ENCODE peak calls at places on chromosomes 11 and 22, in eight cellular contexts. One of them, this sample, is unnamed.

GRCh38 chr11:61890536-61891330 is 612 bp downstream of the FADS3 start:
- DNase-seq in C1 segment of cervical spinal cord: no peak
- DNase-seq in germinal center: peak
- DNase-seq in NCI-H748 treated with DMSO at 0.1 percent for 48 hours: no peak
- DNase-seq in astrocyte of the spinal cord: peak
- DNase-seq in thoracic aorta: peak
- DNase-seq in stimulated activated CD4-positive, alpha-beta T cell treated with anti-CD3 and anti-CD28 coated beads, Interleukin-2, amount 100 ng/mL, for 24 hours: peak
- DNase-seq in AG04450: no peak
- DNase-seq in this sample: no peak

GRCh38 chr22:37802310-37803194 is 5.2 kb upstream of the GCAT start:
- DNase-seq in C1 segment of cervical spinal cord: peak
- DNase-seq in germinal center: no peak
- DNase-seq in NCI-H748 treated with DMSO at 0.1 percent for 48 hours: peak
- DNase-seq in astrocyte of the spinal cord: peak
- DNase-seq in thoracic aorta: no peak
- DNase-seq in stimulated activated CD4-positive, alpha-beta T cell treated with anti-CD3 and anti-CD28 coated beads, Interleukin-2, amount 100 ng/mL, for 24 hours: peak
- DNase-seq in AG04450: no peak
- DNase-seq in this sample: peak

GRCh38 chr11:93741882-93742226 is 382 bp downstream of the C11orf54 start:
- DNase-seq in C1 segment of cervical spinal cord: no peak
- DNase-seq in germinal center: peak
- DNase-seq in NCI-H748 treated with DMSO at 0.1 percent for 48 hours: no peak
- DNase-seq in astrocyte of the spinal cord: no peak
- DNase-seq in thoracic aorta: no peak
- DNase-seq in stimulated activated CD4-positive, alpha-beta T cell treated with anti-CD3 and anti-CD28 coated beads, Interleukin-2, amount 100 ng/mL, for 24 hours: no peak
- DNase-seq in AG04450: no peak
- DNase-seq in this sample: no peak

GRCh38 chr11:67367014-67367835 is 6.2 kb downstream of the CLCF1 start:
- DNase-seq in C1 segment of cervical spinal cord: no peak
- DNase-seq in germinal center: no peak
- DNase-seq in NCI-H748 treated with DMSO at 0.1 percent for 48 hours: no peak
- DNase-seq in astrocyte of the spinal cord: no peak
- DNase-seq in thoracic aorta: no peak
- DNase-seq in stimulated activated CD4-positive, alpha-beta T cell treated with anti-CD3 and anti-CD28 coated beads, Interleukin-2, amount 100 ng/mL, for 24 hours: no peak
- DNase-seq in AG04450: no peak
- DNase-seq in this sample: no peak

GRCh38 chr11:73467505-73467904 is 91.3 kb downstream of the RELT start:
- DNase-seq in C1 segment of cervical spinal cord: no peak
- DNase-seq in germinal center: no peak
- DNase-seq in NCI-H748 treated with DMSO at 0.1 percent for 48 hours: no peak
- DNase-seq in astrocyte of the spinal cord: no peak
- DNase-seq in thoracic aorta: no peak
- DNase-seq in stimulated activated CD4-positive, alpha-beta T cell treated with anti-CD3 and anti-CD28 coated beads, Interleukin-2, amount 100 ng/mL, for 24 hours: no peak
- DNase-seq in AG04450: no peak
- DNase-seq in this sample: no peak

GRCh38 chr22:38760477-38761201 is 4.8 kb upstream of the SUN2 start:
- DNase-seq in C1 segment of cervical spinal cord: no peak
- DNase-seq in germinal center: no peak
- DNase-seq in NCI-H748 treated with DMSO at 0.1 percent for 48 hours: no peak
- DNase-seq in astrocyte of the spinal cord: no peak
- DNase-seq in thoracic aorta: no peak
- DNase-seq in stimulated activated CD4-positive, alpha-beta T cell treated with anti-CD3 and anti-CD28 coated beads, Interleukin-2, amount 100 ng/mL, for 24 hours: no peak
- DNase-seq in AG04450: no peak
- DNase-seq in this sample: no peak

GRCh38 chr11:125373426-125374391 is 122.4 kb downstream of the FEZ1 start:
- DNase-seq in C1 segment of cervical spinal cord: no peak
- DNase-seq in germinal center: no peak
- DNase-seq in NCI-H748 treated with DMSO at 0.1 percent for 48 hours: no peak
- DNase-seq in astrocyte of the spinal cord: no peak
- DNase-seq in thoracic aorta: no peak
- DNase-seq in stimulated activated CD4-positive, alpha-beta T cell treated with anti-CD3 and anti-CD28 coated beads, Interleukin-2, amount 100 ng/mL, for 24 hours: no peak
- DNase-seq in AG04450: no peak
- DNase-seq in this sample: peak

GRCh38 chr11:111730871-111731591 is 35.2 kb downstream of the PPP2R1B start:
- DNase-seq in C1 segment of cervical spinal cord: peak
- DNase-seq in germinal center: no peak
- DNase-seq in NCI-H748 treated with DMSO at 0.1 percent for 48 hours: peak
- DNase-seq in astrocyte of the spinal cord: peak
- DNase-seq in thoracic aorta: no peak
- DNase-seq in stimulated activated CD4-positive, alpha-beta T cell treated with anti-CD3 and anti-CD28 coated beads, Interleukin-2, amount 100 ng/mL, for 24 hours: no peak
- DNase-seq in AG04450: no peak
- DNase-seq in this sample: no peak

GRCh38 chr11:115506909-115507649 is 2.9 kb upstream of the CADM1 start:
- DNase-seq in C1 segment of cervical spinal cord: no peak
- DNase-seq in germinal center: no peak
- DNase-seq in NCI-H748 treated with DMSO at 0.1 percent for 48 hours: no peak
- DNase-seq in astrocyte of the spinal cord: no peak
- DNase-seq in thoracic aorta: no peak
- DNase-seq in stimulated activated CD4-positive, alpha-beta T cell treated with anti-CD3 and anti-CD28 coated beads, Interleukin-2, amount 100 ng/mL, for 24 hours: no peak
- DNase-seq in AG04450: no peak
- DNase-seq in this sample: peak

GRCh38 chr11:35563413-35564245 is 38.2 kb upstream of the PAMR1 start:
- DNase-seq in C1 segment of cervical spinal cord: no peak
- DNase-seq in germinal center: no peak
- DNase-seq in NCI-H748 treated with DMSO at 0.1 percent for 48 hours: no peak
- DNase-seq in astrocyte of the spinal cord: no peak
- DNase-seq in thoracic aorta: no peak
- DNase-seq in stimulated activated CD4-positive, alpha-beta T cell treated with anti-CD3 and anti-CD28 coated beads, Interleukin-2, amount 100 ng/mL, for 24 hours: no peak
- DNase-seq in AG04450: no peak
- DNase-seq in this sample: no peak

GRCh38 chr22:43241138-43241597 is 54.2 kb upstream of the TTLL12 start:
- DNase-seq in C1 segment of cervical spinal cord: no peak
- DNase-seq in germinal center: no peak
- DNase-seq in NCI-H748 treated with DMSO at 0.1 percent for 48 hours: no peak
- DNase-seq in astrocyte of the spinal cord: no peak
- DNase-seq in thoracic aorta: no peak
- DNase-seq in stimulated activated CD4-positive, alpha-beta T cell treated with anti-CD3 and anti-CD28 coated beads, Interleukin-2, amount 100 ng/mL, for 24 hours: no peak
- DNase-seq in AG04450: no peak
- DNase-seq in this sample: no peak

GRCh38 chr22:26672060-26672471 is 14.7 kb downstream of the MIAT start:
- DNase-seq in C1 segment of cervical spinal cord: no peak
- DNase-seq in germinal center: no peak
- DNase-seq in NCI-H748 treated with DMSO at 0.1 percent for 48 hours: no peak
- DNase-seq in astrocyte of the spinal cord: no peak
- DNase-seq in thoracic aorta: no peak
- DNase-seq in stimulated activated CD4-positive, alpha-beta T cell treated with anti-CD3 and anti-CD28 coated beads, Interleukin-2, amount 100 ng/mL, for 24 hours: no peak
- DNase-seq in AG04450: no peak
- DNase-seq in this sample: no peak

GRCh38 chr22:37080438-37080837 is 28.9 kb downstream of the KCTD17 start:
- DNase-seq in C1 segment of cervical spinal cord: no peak
- DNase-seq in germinal center: no peak
- DNase-seq in NCI-H748 treated with DMSO at 0.1 percent for 48 hours: no peak
- DNase-seq in astrocyte of the spinal cord: no peak
- DNase-seq in thoracic aorta: no peak
- DNase-seq in stimulated activated CD4-positive, alpha-beta T cell treated with anti-CD3 and anti-CD28 coated beads, Interleukin-2, amount 100 ng/mL, for 24 hours: no peak
- DNase-seq in AG04450: no peak
- DNase-seq in this sample: no peak

GRCh38 chr22:22520667-22521602 is 865 bp upstream of the ZNF280A start:
- DNase-seq in C1 segment of cervical spinal cord: no peak
- DNase-seq in germinal center: no peak
- DNase-seq in NCI-H748 treated with DMSO at 0.1 percent for 48 hours: no peak
- DNase-seq in astrocyte of the spinal cord: no peak
- DNase-seq in thoracic aorta: no peak
- DNase-seq in stimulated activated CD4-positive, alpha-beta T cell treated with anti-CD3 and anti-CD28 coated beads, Interleukin-2, amount 100 ng/mL, for 24 hours: no peak
- DNase-seq in AG04450: no peak
- DNase-seq in this sample: no peak

GRCh38 chr11:131943296-131943695 is 572.9 kb downstream of the NTM start:
- DNase-seq in C1 segment of cervical spinal cord: no peak
- DNase-seq in germinal center: no peak
- DNase-seq in NCI-H748 treated with DMSO at 0.1 percent for 48 hours: peak
- DNase-seq in astrocyte of the spinal cord: no peak
- DNase-seq in thoracic aorta: no peak
- DNase-seq in stimulated activated CD4-positive, alpha-beta T cell treated with anti-CD3 and anti-CD28 coated beads, Interleukin-2, amount 100 ng/mL, for 24 hours: no peak
- DNase-seq in AG04450: no peak
- DNase-seq in this sample: no peak

GRCh38 chr11:61575886-61576516 is 4.9 kb downstream of the SYT7 start:
- DNase-seq in C1 segment of cervical spinal cord: no peak
- DNase-seq in germinal center: no peak
- DNase-seq in NCI-H748 treated with DMSO at 0.1 percent for 48 hours: no peak
- DNase-seq in astrocyte of the spinal cord: no peak
- DNase-seq in thoracic aorta: no peak
- DNase-seq in stimulated activated CD4-positive, alpha-beta T cell treated with anti-CD3 and anti-CD28 coated beads, Interleukin-2, amount 100 ng/mL, for 24 hours: no peak
- DNase-seq in AG04450: no peak
- DNase-seq in this sample: no peak

GRCh38 chr11:16874275-16874975 is 136.0 kb downstream of the C11orf58 start:
- DNase-seq in C1 segment of cervical spinal cord: no peak
- DNase-seq in germinal center: no peak
- DNase-seq in NCI-H748 treated with DMSO at 0.1 percent for 48 hours: no peak
- DNase-seq in astrocyte of the spinal cord: no peak
- DNase-seq in thoracic aorta: no peak
- DNase-seq in stimulated activated CD4-positive, alpha-beta T cell treated with anti-CD3 and anti-CD28 coated beads, Interleukin-2, amount 100 ng/mL, for 24 hours: no peak
- DNase-seq in AG04450: no peak
- DNase-seq in this sample: no peak

GRCh38 chr11:75214411-75214821 is 26.2 kb upstream of the TPBGL start:
- DNase-seq in C1 segment of cervical spinal cord: no peak
- DNase-seq in germinal center: peak
- DNase-seq in NCI-H748 treated with DMSO at 0.1 percent for 48 hours: no peak
- DNase-seq in astrocyte of the spinal cord: peak
- DNase-seq in thoracic aorta: peak
- DNase-seq in stimulated activated CD4-positive, alpha-beta T cell treated with anti-CD3 and anti-CD28 coated beads, Interleukin-2, amount 100 ng/mL, for 24 hours: peak
- DNase-seq in AG04450: peak
- DNase-seq in this sample: no peak

GRCh38 chr11:12066799-12067508 is 43.4 kb upstream of the MICAL2 start:
- DNase-seq in C1 segment of cervical spinal cord: no peak
- DNase-seq in germinal center: no peak
- DNase-seq in NCI-H748 treated with DMSO at 0.1 percent for 48 hours: no peak
- DNase-seq in astrocyte of the spinal cord: peak
- DNase-seq in thoracic aorta: no peak
- DNase-seq in stimulated activated CD4-positive, alpha-beta T cell treated with anti-CD3 and anti-CD28 coated beads, Interleukin-2, amount 100 ng/mL, for 24 hours: no peak
- DNase-seq in AG04450: no peak
- DNase-seq in this sample: peak